ENCODE peak calls at places on chromosomes 12 and 14, in ten cellular contexts. T is pancreas, B is GM23338, I is choroid plexus epithelial cell, Q is astrocyte of the spinal cord, M is lower leg skin, U is fibroblast of lung, K is AG04450, D is HFFc6, S is HCT116. A is an unnamed sample.

GRCh38 chr12:120119395-120119973 is 2.9 kb upstream of the RAB35 start:
- DNase-seq in S (no peak), M (no peak), B (no peak), I (no peak), K (peak), Q (peak), U (peak), D (peak), T (no peak), A (no peak)

GRCh38 chr14:59344711-59345455 is 120.3 kb downstream of the GPR135 start:
- DNase-seq in Q (no peak), K (no peak), B (no peak), T (no peak), U (no peak), S (no peak), I (no peak), M (no peak), D (no peak), A (no peak)

GRCh38 chr12:71731439-71732356 is 23.0 kb upstream of the RAB21 start:
- DNase-seq in B (peak), U (peak), T (no peak), S (no peak), I (no peak), D (peak), Q (peak), K (no peak), M (peak), A (no peak)

GRCh38 chr14:51507556-51508511 is 143.9 kb upstream of the FRMD6 start:
- DNase-seq in D (peak), M (peak), T (peak), K (no peak), U (peak), B (no peak), S (no peak), I (peak), Q (peak), A (no peak)

GRCh38 chr12:111656016-111656415 is 29.7 kb downstream of the BRAP start:
- DNase-seq in D (no peak), I (no peak), B (no peak), U (no peak), Q (no peak), K (no peak), M (no peak), T (no peak), S (no peak), A (no peak)

GRCh38 chr12:68374315-68374982 is 42.3 kb upstream of the MDM1 start:
- DNase-seq in K (no peak), D (no peak), I (no peak), M (no peak), U (no peak), T (no peak), Q (no peak), S (no peak), B (no peak), A (no peak)

GRCh38 chr12:3418609-3419469 is 72.2 kb upstream of the PRMT8 start:
- DNase-seq in B (no peak), K (no peak), T (no peak), U (no peak), S (no peak), D (no peak), Q (no peak), M (no peak), I (no peak), A (no peak)

GRCh38 chr12:591167-591570 is 72.1 kb downstream of the NINJ2 start:
- DNase-seq in S (no peak), B (peak), Q (no peak), U (no peak), I (no peak), D (no peak), T (no peak), K (no peak), M (peak), A (no peak)

GRCh38 chr12:29734299-29734698 is 49.4 kb downstream of the TMTC1 start:
- DNase-seq in K (no peak), T (no peak), U (no peak), Q (no peak), I (no peak), S (no peak), D (no peak), M (no peak), B (no peak), A (no peak)

GRCh38 chr14:100116134-100116533 is 43.3 kb downstream of the DEGS2 start:
- DNase-seq in U (no peak), S (no peak), I (no peak), T (no peak), M (no peak), K (no peak), Q (no peak), D (no peak), B (no peak), A (no peak)

GRCh38 chr12:132340266-132341035 is 11.1 kb upstream of the GALNT9 start:
- DNase-seq in U (no peak), K (no peak), I (no peak), T (no peak), D (no peak), S (no peak), M (no peak), Q (no peak), B (no peak), A (no peak)

GRCh38 chr14:67487332-67487731 is 1.2 kb downstream of the TMEM229B start:
- DNase-seq in M (no peak), S (no peak), U (no peak), Q (no peak), I (no peak), B (no peak), T (no peak), K (no peak), D (no peak), A (no peak)

GRCh38 chr14:80787876-80788275 is 153.7 kb downstream of the CEP128 start:
- DNase-seq in U (no peak), D (peak), M (no peak), T (no peak), I (no peak), B (no peak), K (no peak), S (no peak), Q (no peak), A (no peak)

GRCh38 chr12:109910969-109911348 is 10.9 kb downstream of the TCHP start:
- DNase-seq in T (peak), S (peak), M (no peak), D (peak), K (no peak), B (peak), I (peak), Q (peak), U (peak), A (no peak)

GRCh38 chr14:72128629-72129028 is 196.4 kb downstream of the RGS6 start:
- DNase-seq in K (no peak), S (no peak), Q (no peak), D (no peak), I (no peak), T (no peak), B (no peak), M (no peak), U (no peak), A (no peak)

GRCh38 chr12:12736759-12737676 is 19.9 kb downstream of the CDKN1B start:
- DNase-seq in M (no peak), Q (peak), D (peak), T (no peak), B (peak), I (peak), K (no peak), S (no peak), U (peak), A (peak)

GRCh38 chr12:128137140-128137539 is 129.8 kb upstream of the TMEM132C start:
- DNase-seq in D (no peak), B (no peak), K (no peak), Q (no peak), I (no peak), U (no peak), M (no peak), T (no peak), S (no peak), A (no peak)

GRCh38 chr14:93937519-93937918 is 10.4 kb downstream of the FAM181A start:
- DNase-seq in M (no peak), K (no peak), I (no peak), B (no peak), T (no peak), S (no peak), D (no peak), Q (no peak), U (no peak), A (no peak)

GRCh38 chr14:74488788-74489397 is 4.2 kb downstream of the NPC2 start:
- DNase-seq in K (no peak), S (peak), B (no peak), U (peak), I (peak), M (no peak), T (no peak), Q (peak), D (peak), A (no peak)

GRCh38 chr12:44972746-44973421 is 78.0 kb downstream of the DBX2 start:
- DNase-seq in M (no peak), Q (no peak), T (no peak), U (no peak), D (no peak), S (peak), B (peak), K (no peak), I (peak), A (no peak)

GRCh38 chr12:2212971-2213869 is 160.4 kb downstream of the CACNA1C start:
- DNase-seq in I (peak), T (no peak), M (no peak), K (no peak), Q (peak), D (no peak), S (no peak), B (peak), U (no peak), A (no peak)

GRCh38 chr14:69299286-69300035 is 39.5 kb downstream of the GALNT16 start:
- DNase-seq in Q (no peak), M (peak), K (no peak), I (no peak), U (no peak), D (no peak), T (no peak), S (no peak), B (peak), A (no peak)

GRCh38 chr12:72560370-72560769 is 288.2 kb downstream of the TRHDE start:
- DNase-seq in M (no peak), K (no peak), S (no peak), I (no peak), B (peak), Q (no peak), T (no peak), D (no peak), U (no peak), A (no peak)

GRCh38 chr14:94127330-94127729 is 2.1 kb downstream of the IFI27L2 start:
- DNase-seq in I (no peak), T (no peak), S (no peak), K (no peak), B (no peak), M (no peak), D (no peak), Q (no peak), U (no peak), A (no peak)

GRCh38 chr12:8742501-8742900 is 44.7 kb downstream of the RIMKLB start:
- DNase-seq in K (peak), B (no peak), I (peak), T (no peak), Q (peak), D (peak), S (no peak), M (no peak), U (peak), A (no peak)

GRCh38 chr12:111253213-111253612 is 115.7 kb downstream of the PHETA1 start:
- DNase-seq in U (no peak), M (no peak), I (no peak), Q (no peak), K (no peak), D (no peak), S (no peak), B (no peak), T (no peak), A (no peak)

GRCh38 chr12:51814311-51815088 is 34.0 kb downstream of the FIGNL2 start:
- DNase-seq in U (peak), K (peak), D (peak), S (no peak), Q (peak), B (peak), I (peak), T (peak), M (peak), A (peak)

GRCh38 chr12:116459921-116460666 is 99.1 kb upstream of the MAP1LC3B2 start:
- DNase-seq in K (no peak), S (no peak), M (no peak), B (no peak), I (no peak), Q (peak), D (peak), T (no peak), U (no peak), A (no peak)

GRCh38 chr14:99538275-99538674 is 57.1 kb downstream of the CCNK start:
- DNase-seq in B (no peak), S (no peak), U (no peak), Q (peak), D (no peak), T (peak), I (no peak), K (no peak), M (no peak), A (no peak)

GRCh38 chr12:57309420-57309819 is 58.4 kb upstream of the STAC3 start:
- DNase-seq in S (no peak), B (no peak), Q (peak), M (no peak), U (peak), T (no peak), K (no peak), D (peak), I (peak), A (no peak)

GRCh38 chr12:56236091-56236490 is 6.2 kb downstream of the SLC39A5 start:
- DNase-seq in M (no peak), D (no peak), K (no peak), U (no peak), S (no peak), T (no peak), I (no peak), Q (no peak), B (no peak), A (no peak)

GRCh38 chr14:34931206-34931605 is 51.6 kb upstream of the SRP54 start:
- DNase-seq in Q (no peak), D (no peak), T (no peak), K (no peak), U (no peak), M (no peak), I (no peak), B (peak), S (no peak), A (no peak)

GRCh38 chr12:93020225-93020997 is 91.3 kb upstream of the EEA1 start:
- DNase-seq in M (no peak), U (no peak), K (no peak), T (no peak), Q (no peak), I (no peak), B (no peak), D (no peak), S (no peak), A (no peak)

GRCh38 chr12:81558031-81558430 is 201.1 kb downstream of the PPFIA2 start:
- DNase-seq in K (no peak), T (no peak), B (no peak), Q (peak), D (no peak), I (peak), S (no peak), M (no peak), U (peak), A (no peak)

GRCh38 chr12:46103691-46104090 is 113.3 kb upstream of the SCAF11 start:
- DNase-seq in B (no peak), S (no peak), M (no peak), D (no peak), T (no peak), K (no peak), I (no peak), U (no peak), Q (no peak), A (no peak)

GRCh38 chr14:73237219-73237785 is at the start of gene PAPLN:
- DNase-seq in K (no peak), B (peak), I (peak), Q (no peak), T (no peak), D (no peak), M (peak), U (peak), S (peak), A (no peak)

GRCh38 chr14:95445161-95445560 is 71.3 kb downstream of the SYNE3 start:
- DNase-seq in T (no peak), S (no peak), B (no peak), I (no peak), M (no peak), K (no peak), D (no peak), U (no peak), Q (no peak), A (no peak)

GRCh38 chr12:101939856-101940265 is 62.5 kb downstream of the DRAM1 start:
- DNase-seq in I (peak), U (peak), K (peak), M (no peak), T (no peak), B (peak), S (peak), Q (peak), D (peak), A (no peak)

DNA sequence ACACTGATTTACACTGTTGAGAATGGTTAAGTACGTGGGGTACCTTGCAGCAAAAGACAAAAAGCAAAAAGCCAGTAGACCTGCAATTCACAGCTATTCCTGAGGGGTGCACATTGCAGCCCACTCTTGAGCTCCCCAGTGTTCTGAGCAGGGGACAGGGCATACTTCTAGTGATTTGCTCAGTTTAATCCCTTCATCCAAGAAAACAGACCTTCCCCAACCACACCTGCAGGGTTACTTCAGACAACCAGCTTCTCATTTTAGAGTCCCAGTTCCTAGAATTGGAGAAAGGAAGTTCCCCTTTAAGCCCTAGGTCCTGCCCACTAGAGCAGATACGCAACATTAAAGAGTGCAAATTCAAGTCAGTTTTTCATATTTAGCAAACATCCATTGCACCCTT is 3.6 kb upstream of the WSB2 start:
- DNase-seq in U (no peak), I (peak), M (no peak), T (no peak), Q (no peak), D (no peak), K (no peak), S (no peak), B (peak), A (no peak)
- TF ChIP-seq CTCF in U (peak), I (peak), M (no peak), T (no peak), Q (no peak), D (peak), K (peak), S (peak), B (peak), A (no peak)

GRCh38 chr14:36317650-36318049 is 2.8 kb downstream of the MBIP start:
- DNase-seq in M (no peak), D (no peak), T (no peak), Q (no peak), I (no peak), B (no peak), K (no peak), S (no peak), U (no peak), A (no peak)

GRCh38 chr14:36313206-36313605 is 7.2 kb downstream of the MBIP start:
- DNase-seq in Q (no peak), I (no peak), B (peak), K (no peak), T (no peak), U (no peak), D (no peak), M (no peak), S (no peak), A (no peak)

GRCh38 chr14:36315159-36315853 is 5.1 kb downstream of the MBIP start:
- DNase-seq in Q (no peak), M (no peak), K (no peak), D (no peak), T (no peak), S (no peak), I (no peak), B (peak), U (no peak), A (no peak)

GRCh38 chr14:36316131-36316530 is 4.3 kb downstream of the MBIP start:
- DNase-seq in Q (no peak), I (no peak), M (no peak), T (no peak), S (no peak), U (no peak), B (no peak), D (no peak), K (no peak), A (no peak)

GRCh38 chr14:36313898-36314297 is 6.5 kb downstream of the MBIP start:
- DNase-seq in B (peak), D (no peak), I (peak), M (no peak), S (no peak), K (no peak), Q (no peak), T (no peak), U (no peak), A (no peak)
- TF ChIP-seq CTCF in B (peak), D (no peak), I (peak), M (no peak), S (no peak), K (no peak), Q (no peak), T (no peak), U (no peak), A (no peak)

GRCh38 chr12:66287275-66287674 is 15.0 kb upstream of the HELB start:
- DNase-seq in M (no peak), T (no peak), Q (no peak), U (no peak), I (no peak), S (no peak), B (no peak), K (no peak), D (no peak), A (no peak)

GRCh38 chr12:66282244-66282643 is 20.0 kb upstream of the HELB start:
- DNase-seq in S (no peak), I (no peak), T (no peak), K (no peak), M (no peak), B (no peak), U (no peak), D (no peak), Q (no peak), A (no peak)

GRCh38 chr12:66290716-66291200 is 11.5 kb upstream of the HELB start:
- DNase-seq in I (no peak), S (no peak), Q (no peak), M (no peak), D (no peak), B (no peak), U (no peak), K (no peak), T (no peak), A (no peak)

DNA sequence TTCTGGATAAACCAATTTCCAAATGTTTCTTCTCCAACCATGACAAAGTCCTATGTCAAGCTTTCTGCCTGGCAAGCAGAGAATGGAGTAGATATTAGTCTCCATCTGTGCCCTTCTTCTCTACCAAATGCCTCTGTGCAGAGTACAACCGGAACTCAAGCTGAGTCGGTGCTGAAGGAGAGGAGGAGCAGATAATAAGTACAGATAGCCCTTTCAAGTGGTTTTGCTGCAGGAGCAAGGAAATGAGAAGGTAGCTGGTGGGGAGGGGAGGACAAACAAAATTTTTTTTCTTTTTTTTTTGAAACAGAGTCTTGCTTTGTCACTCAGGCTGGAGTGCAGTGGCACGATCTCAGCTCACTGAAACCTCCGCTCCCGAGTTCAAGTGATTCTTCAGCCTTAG is 14.2 kb upstream of the HELB start:
- DNase-seq in D (no peak), M (no peak), U (no peak), T (no peak), K (no peak), S (no peak), B (no peak), I (no peak), Q (no peak), A (no peak)
- TF ChIP-seq CTCF in D (no peak), M (no peak), U (no peak), T (no peak), K (no peak), S (no peak), B (no peak), I (no peak), Q (no peak), A (no peak)

GRCh38 chr12:125329239-125330238 is 264.3 kb downstream of the AACS start:
- DNase-seq in I (no peak), D (no peak), T (no peak), K (no peak), S (no peak), M (peak), U (no peak), B (peak), Q (no peak), A (no peak)

GRCh38 chr12:125331342-125332052 is 266.3 kb downstream of the AACS start:
- DNase-seq in T (no peak), K (no peak), B (peak), S (no peak), M (peak), D (no peak), I (peak), Q (peak), U (no peak), A (no peak)

GRCh38 chr12:125330645-125331341 is 265.6 kb downstream of the AACS start:
- DNase-seq in T (peak), B (peak), K (no peak), Q (peak), U (peak), S (peak), D (no peak), I (peak), M (peak), A (peak)

GRCh38 chr12:125336246-125336645 is 271.0 kb downstream of the AACS start:
- DNase-seq in T (no peak), I (no peak), Q (no peak), U (no peak), D (no peak), S (no peak), B (no peak), K (no peak), M (no peak), A (no peak)

GRCh38 chr12:125332900-125333299 is 267.7 kb downstream of the AACS start:
- DNase-seq in B (peak), U (no peak), Q (no peak), S (no peak), T (no peak), M (peak), I (no peak), K (no peak), D (no peak), A (no peak)
- TF ChIP-seq CTCF in B (peak), U (no peak), Q (peak), S (peak), T (no peak), M (no peak), I (peak), K (no peak), D (peak), A (no peak)

A was measured in activated B cell treated with CpG ODN at 0.5 μM for 24 hours.